ENCODE peak calls at places on chromosomes 1 and 21, in eight cellular contexts. P, E, C, Y, V, G, S and T are unnamed samples.

GRCh38 chr1:198265073-198265661 is 108.4 kb downstream of the NEK7 start:
- DNase-seq in P (no peak), G (no peak), V (peak), Y (no peak), C (no peak), S (no peak), E (no peak), T (no peak)

GRCh38 chr21:41483973-41484372 is 24.0 kb downstream of the TMPRSS2 start:
- DNase-seq in P (no peak), Y (no peak), S (no peak), V (no peak), E (no peak), C (no peak), G (no peak), T (no peak)

GRCh38 chr1:16013908-16014258 is 4.0 kb downstream of the HSPB7 start:
- DNase-seq in E (no peak), V (no peak), Y (no peak), S (no peak), P (no peak), G (no peak), C (no peak), T (no peak)

GRCh38 chr1:78760858-78761257 is 111.2 kb downstream of the IFI44 start:
- DNase-seq in G (no peak), V (no peak), S (no peak), C (no peak), E (no peak), P (no peak), Y (no peak), T (no peak)

GRCh38 chr1:114034561-114035303 is 55.5 kb downstream of the OLFML3 start:
- DNase-seq in E (no peak), V (no peak), S (no peak), P (no peak), C (no peak), Y (no peak), G (no peak), T (no peak)

GRCh38 chr1:21919520-21919919 is 17.6 kb downstream of the HSPG2 start:
- DNase-seq in S (no peak), E (no peak), G (no peak), C (no peak), Y (peak), V (peak), P (no peak), T (peak)

GRCh38 chr21:38136201-38136600 is 120.6 kb upstream of the KCNJ15 start:
- DNase-seq in C (no peak), E (no peak), S (no peak), V (no peak), Y (no peak), G (no peak), P (no peak), T (no peak)

GRCh38 chr21:46650476-46651098 is 15.1 kb downstream of the PRMT2 start:
- DNase-seq in E (no peak), S (no peak), G (no peak), C (no peak), V (no peak), P (no peak), Y (peak), T (no peak)

GRCh38 chr1:116290085-116290670 is 82.9 kb upstream of the ATP1A1 start:
- DNase-seq in C (no peak), S (no peak), G (no peak), P (no peak), E (no peak), V (peak), Y (no peak), T (peak)

GRCh38 chr21:17045214-17045835 is 467.5 kb upstream of the CXADR start:
- DNase-seq in C (no peak), E (no peak), V (peak), Y (peak), P (no peak), G (no peak), S (peak), T (peak)

GRCh38 chr1:36062321-36062720 is 21.6 kb upstream of the TEKT2 start:
- DNase-seq in C (no peak), P (no peak), V (no peak), S (no peak), E (no peak), G (no peak), Y (no peak), T (no peak)

GRCh38 chr1:207007352-207008033 is 25.1 kb downstream of the C1orf116 start:
- DNase-seq in G (no peak), E (no peak), Y (peak), C (no peak), P (peak), V (peak), S (peak), T (peak)

GRCh38 chr1:112431038-112431437 is 35.0 kb downstream of the CTTNBP2NL start:
- DNase-seq in G (no peak), V (no peak), Y (no peak), P (no peak), S (no peak), C (no peak), E (no peak), T (no peak)

GRCh38 chr1:10559386-10559785 is 84.6 kb downstream of the PEX14 start:
- DNase-seq in C (no peak), E (no peak), G (no peak), S (no peak), Y (no peak), V (no peak), P (no peak), T (no peak)

GRCh38 chr1:210072891-210073509 is 135.0 kb downstream of the SYT14 start:
- DNase-seq in V (no peak), S (no peak), C (no peak), P (no peak), Y (no peak), E (no peak), G (no peak), T (no peak)

GRCh38 chr1:236908669-236909068 is 95.6 kb downstream of the MT1HL1 start:
- DNase-seq in P (no peak), C (no peak), Y (no peak), E (no peak), G (no peak), V (no peak), S (no peak), T (no peak)

GRCh38 chr1:214014730-214015129 is 27.0 kb downstream of the PROX1 start:
- DNase-seq in G (no peak), S (no peak), C (no peak), E (no peak), P (no peak), V (no peak), Y (no peak), T (no peak)

GRCh38 chr1:165562576-165562975 is 18.8 kb downstream of the LRRC52 start:
- DNase-seq in S (no peak), C (no peak), Y (no peak), P (no peak), G (no peak), V (no peak), E (no peak), T (peak)

GRCh38 chr1:155236451-155236850 is 18.8 kb downstream of the ENTREP3 start:
- DNase-seq in E (no peak), C (no peak), S (no peak), V (no peak), P (no peak), Y (no peak), G (no peak), T (no peak)

GRCh38 chr21:14842641-14843040 is 222.2 kb downstream of the NRIP1 start:
- DNase-seq in Y (peak), G (no peak), P (no peak), E (no peak), S (no peak), V (no peak), C (no peak), T (no peak)

GRCh38 chr1:68168545-68169065 is 63.7 kb downstream of the WLS start:
- DNase-seq in E (no peak), P (no peak), V (no peak), C (no peak), G (no peak), S (no peak), Y (peak), T (no peak)

GRCh38 chr1:114032271-114033218 is 53.3 kb downstream of the OLFML3 start:
- DNase-seq in P (no peak), Y (peak), E (no peak), G (no peak), V (peak), C (no peak), S (no peak), T (peak)

GRCh38 chr1:14987829-14988603 is 165.5 kb upstream of the TMEM51 start:
- DNase-seq in G (no peak), P (peak), V (peak), Y (no peak), E (no peak), S (no peak), C (no peak), T (no peak)

GRCh38 chr1:153192697-153193096 is 10.5 kb upstream of the LELP1 start:
- DNase-seq in G (no peak), P (no peak), V (no peak), Y (no peak), S (peak), E (peak), C (no peak), T (peak)

GRCh38 chr21:28257276-28257675 is 735.4 kb downstream of the LTN1 start:
- DNase-seq in P (no peak), Y (peak), S (no peak), C (no peak), G (no peak), E (no peak), V (peak), T (peak)

GRCh38 chr1:2433196-2433595 is 20.8 kb upstream of the PEX10 start:
- DNase-seq in G (no peak), Y (no peak), E (no peak), C (no peak), V (no peak), S (no peak), P (no peak), T (no peak)

GRCh38 chr1:16927711-16928485 is 6.2 kb downstream of the CROCC start:
- DNase-seq in G (no peak), Y (no peak), C (no peak), P (no peak), V (no peak), S (peak), E (no peak), T (no peak)

GRCh38 chr21:39484711-39485264 is 33.0 kb downstream of the SH3BGR start:
- DNase-seq in G (no peak), C (no peak), E (no peak), V (peak), S (no peak), P (no peak), Y (peak), T (no peak)

GRCh38 chr21:44285547-44285992 is at the start of gene AIRE:
- DNase-seq in P (no peak), V (peak), C (no peak), Y (no peak), G (no peak), E (no peak), S (no peak), T (peak)

GRCh38 chr1:4044967-4045366 is 144.9 kb upstream of the C1orf174 start:
- DNase-seq in C (no peak), E (no peak), G (no peak), V (no peak), S (no peak), Y (no peak), P (no peak), T (no peak)

GRCh38 chr1:12161662-12162458 is 4.9 kb upstream of the TNFRSF1B start:
- DNase-seq in Y (peak), C (peak), V (peak), G (peak), E (no peak), P (peak), S (peak), T (peak)

GRCh38 chr1:30258876-30259275 is 464.5 kb downstream of the MATN1 start:
- DNase-seq in E (no peak), Y (no peak), V (no peak), S (no peak), G (no peak), P (no peak), C (no peak), T (no peak)

GRCh38 chr1:205947024-205947423 is 3.8 kb upstream of the SLC26A9 start:
- DNase-seq in P (no peak), G (no peak), E (no peak), Y (no peak), V (no peak), S (no peak), C (no peak), T (no peak)